ENCODE peak calls at places on chromosome 15, in seven cellular contexts. R is stomach; K is CD4-positive, CD25-positive, alpha-beta regulatory T cell; Q is right lobe of liver; I is pancreas; M is astrocyte; Y is NT2/D1. A is an unnamed sample. For H3K27me3 and H3K36me3, the result is how much of the 10 kb centered on the place peaks cover.

GRCh38 chr15:44298878-44299277 is 10.4 kb downstream of the GOLM2 start:
- DNase-seq in Q (no peak), I (no peak), Y (no peak), R (no peak), K (no peak), M (no peak), A (peak)

GRCh38 chr15:100711479-100712130 is 109.2 kb downstream of the ASB7 start:
- DNase-seq in M (no peak), K (no peak), R (no peak), I (no peak), Q (no peak), Y (no peak), A (peak)

GRCh38 chr15:25689592-25689991 is 173.5 kb downstream of the ATP10A start:
- DNase-seq in Q (no peak), R (no peak), K (no peak), M (no peak), Y (no peak), I (no peak), A (no peak)

GRCh38 chr15:71221417-71221816 is 106.1 kb downstream of the THSD4 start:
- DNase-seq in I (no peak), Y (no peak), R (no peak), Q (no peak), K (no peak), M (no peak), A (no peak)

GRCh38 chr15:100687532-100688215 is 85.3 kb downstream of the ASB7 start:
- DNase-seq in I (no peak), Q (no peak), R (no peak), M (peak), Y (no peak), K (no peak), A (peak)

GRCh38 chr15:42035362-42035761 is 14.5 kb upstream of the PLA2G4E start:
- DNase-seq in Q (no peak), Y (no peak), M (no peak), R (no peak), K (no peak), I (no peak), A (no peak)

GRCh38 chr15:23482228-23482627 is 35.2 kb upstream of the GOLGA6L2 start:
- DNase-seq in Y (no peak), M (no peak), K (no peak), R (no peak), Q (no peak), I (no peak), A (no peak)

GRCh38 chr15:29534378-29534777 is 264.8 kb upstream of the NSMCE3 start:
- DNase-seq in K (no peak), R (no peak), Y (no peak), I (no peak), M (peak), Q (no peak), A (peak)

GRCh38 chr15:47477253-47477652 is 240.1 kb upstream of the SEMA6D start:
- DNase-seq in R (no peak), Y (no peak), M (no peak), Q (no peak), I (no peak), K (no peak), A (peak)

GRCh38 chr15:60444289-60444912 is 34.5 kb downstream of the ICE2 start:
- DNase-seq in Y (no peak), R (no peak), I (no peak), Q (no peak), M (peak), K (peak), A (no peak)

GRCh38 chr15:74835312-74835823 is 7.6 kb downstream of the ULK3 start:
- DNase-seq in K (peak), R (peak), I (peak), Q (peak), M (no peak), Y (peak), A (peak)

GRCh38 chr15:82850242-82850591 is 40.8 kb downstream of the WHAMM start:
- DNase-seq in Y (no peak), R (no peak), K (no peak), M (no peak), I (no peak), Q (no peak), A (peak)

GRCh38 chr15:45456212-45457106 is 66.1 kb downstream of the SLC30A4 start:
- DNase-seq in I (no peak), Q (no peak), R (peak), M (peak), K (no peak), Y (no peak), A (peak)

GRCh38 chr15:29970402-29970695 is 112.4 kb upstream of the GOLGA8J start:
- DNase-seq in Q (no peak), R (no peak), I (no peak), K (no peak), Y (no peak), M (no peak), A (no peak)

GRCh38 chr15:48695088-48695834 is 49.8 kb upstream of the FBN1 start:
- DNase-seq in Y (no peak), K (no peak), R (no peak), M (peak), Q (no peak), I (no peak), A (peak)

GRCh38 chr15:80095959-80096358 is 36.5 kb downstream of the ZFAND6 start:
- DNase-seq in K (no peak), R (no peak), Y (no peak), Q (no peak), M (no peak), I (no peak), A (no peak)

GRCh38 chr15:77482570-77482969 is 61.9 kb downstream of the HMG20A start:
- DNase-seq in Q (no peak), I (no peak), K (no peak), Y (no peak), M (peak), R (no peak), A (no peak)

GRCh38 chr15:40925495-40925862 is 3.7 kb upstream of the DLL4 start:
- DNase-seq in I (no peak), Y (no peak), K (no peak), Q (no peak), M (no peak), R (no peak), A (no peak)
- H3K4me3 ChIP-seq in I (no peak), Y (no peak), K (no peak), Q (no peak), M (no peak), R (no peak), A (no peak)

DNA sequence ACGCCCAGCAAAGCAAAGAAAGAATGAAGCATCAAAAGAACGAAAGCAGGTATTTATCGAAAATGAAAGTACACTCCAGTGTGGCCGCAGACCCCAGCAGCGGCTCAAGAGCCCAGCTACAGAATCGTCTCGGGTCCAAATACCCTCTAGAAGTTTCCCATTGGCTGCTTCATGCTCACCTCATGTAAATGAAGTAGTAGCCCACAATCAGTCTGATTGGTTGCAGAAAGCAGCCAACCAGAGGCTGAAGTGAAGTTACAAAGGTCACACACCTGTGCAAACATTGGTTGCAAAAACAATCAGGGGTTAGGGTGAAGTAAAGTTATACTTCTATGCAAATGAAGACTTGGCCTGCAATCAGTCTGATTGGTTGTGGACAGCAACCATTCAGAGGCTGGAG is 32.0 kb downstream of the SV2B start:
- DNase-seq in M (no peak), R (no peak), Y (no peak), I (no peak), Q (no peak), K (no peak), A (no peak)
- H3K27me3 ChIP-seq in M (under half), R (under half), Y (under half), I (under half), Q (under half), K (under half), A (under half)

DNA sequence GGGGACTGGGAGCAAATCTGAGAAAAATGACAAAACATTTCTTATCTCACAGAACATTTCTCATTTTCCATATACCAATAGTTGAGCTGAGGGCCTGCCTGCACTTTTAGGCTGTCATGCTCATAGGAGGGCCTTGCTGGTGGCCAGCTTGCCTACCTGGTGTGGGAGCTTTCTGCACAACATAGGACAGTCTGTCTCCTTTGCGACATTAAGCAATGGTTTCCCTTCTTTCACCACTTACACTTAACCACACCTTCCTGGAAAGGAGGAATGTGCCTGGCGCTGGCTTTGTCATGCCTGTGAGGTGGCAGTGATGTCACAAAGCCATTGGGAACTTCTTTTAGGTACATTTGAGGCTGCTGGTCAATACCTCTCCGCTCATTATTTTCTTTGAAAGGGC is 5.7 kb downstream of the SNAPC5 start:
- DNase-seq in I (no peak), K (no peak), R (no peak), M (no peak), Y (no peak), Q (no peak), A (no peak)
- H3K36me3 ChIP-seq in I (under half), K (half or more), R (under half), M (half or more), Y (half or more), Q (under half), A (half or more)

GRCh38 chr15:85500060-85500708 is 119.8 kb downstream of the AKAP13 start:
- DNase-seq in Y (no peak), Q (no peak), I (no peak), M (no peak), K (no peak), R (no peak), A (no peak)
- H3K4me3 ChIP-seq in Y (no peak), Q (no peak), I (no peak), M (no peak), K (no peak), R (no peak), A (no peak)

GRCh38 chr15:55108448-55108847 is 88.3 kb downstream of the RSL24D1 start:
- DNase-seq in M (no peak), K (no peak), R (no peak), Q (no peak), I (no peak), Y (no peak), A (no peak)

GRCh38 chr15:55110446-55110845 is 86.3 kb downstream of the RSL24D1 start:
- DNase-seq in Q (no peak), Y (no peak), R (no peak), I (no peak), K (no peak), M (no peak), A (no peak)

GRCh38 chr15:55106155-55106554 is 90.6 kb downstream of the RSL24D1 start:
- DNase-seq in K (no peak), Y (no peak), R (no peak), M (no peak), Q (no peak), I (no peak), A (no peak)

DNA sequence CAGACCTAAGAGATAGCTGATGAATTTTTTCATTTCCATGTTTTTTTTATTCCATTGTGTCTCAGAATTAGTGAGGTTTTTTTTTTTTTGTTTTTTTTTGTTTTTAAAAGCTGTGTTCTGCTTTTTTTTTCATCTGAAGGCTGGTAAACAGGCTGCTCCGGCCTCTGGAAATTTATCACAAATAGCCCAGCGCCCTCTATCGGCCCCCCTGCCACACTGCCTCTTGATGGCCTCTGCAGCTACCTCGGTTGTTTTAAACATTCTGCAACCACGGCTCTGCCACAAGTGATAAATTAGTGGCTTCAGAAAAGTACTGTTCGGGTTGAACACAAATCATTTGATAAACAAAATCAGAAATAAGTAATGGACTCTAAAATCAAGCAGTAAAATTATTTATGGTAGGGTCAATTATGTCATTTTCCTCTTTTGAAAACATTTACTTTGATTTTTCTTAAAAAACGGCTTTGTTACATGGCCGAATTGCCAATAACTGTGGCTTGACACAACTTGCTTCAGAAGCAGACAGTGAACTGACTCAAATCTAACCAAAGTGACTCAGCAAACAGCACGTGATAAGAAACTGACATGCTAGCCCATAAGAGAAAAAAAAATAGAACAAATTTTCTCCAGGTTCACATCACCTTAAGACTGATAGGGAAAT is 87.8 kb downstream of the RSL24D1 start:
- DNase-seq in K (peak), Q (peak), I (peak), R (peak), M (no peak), Y (peak), A (peak)
- H3K27me3 ChIP-seq in K (under half), Q (under half), I (under half), R (under half), M (under half), Y (under half), A (under half)

DNA sequence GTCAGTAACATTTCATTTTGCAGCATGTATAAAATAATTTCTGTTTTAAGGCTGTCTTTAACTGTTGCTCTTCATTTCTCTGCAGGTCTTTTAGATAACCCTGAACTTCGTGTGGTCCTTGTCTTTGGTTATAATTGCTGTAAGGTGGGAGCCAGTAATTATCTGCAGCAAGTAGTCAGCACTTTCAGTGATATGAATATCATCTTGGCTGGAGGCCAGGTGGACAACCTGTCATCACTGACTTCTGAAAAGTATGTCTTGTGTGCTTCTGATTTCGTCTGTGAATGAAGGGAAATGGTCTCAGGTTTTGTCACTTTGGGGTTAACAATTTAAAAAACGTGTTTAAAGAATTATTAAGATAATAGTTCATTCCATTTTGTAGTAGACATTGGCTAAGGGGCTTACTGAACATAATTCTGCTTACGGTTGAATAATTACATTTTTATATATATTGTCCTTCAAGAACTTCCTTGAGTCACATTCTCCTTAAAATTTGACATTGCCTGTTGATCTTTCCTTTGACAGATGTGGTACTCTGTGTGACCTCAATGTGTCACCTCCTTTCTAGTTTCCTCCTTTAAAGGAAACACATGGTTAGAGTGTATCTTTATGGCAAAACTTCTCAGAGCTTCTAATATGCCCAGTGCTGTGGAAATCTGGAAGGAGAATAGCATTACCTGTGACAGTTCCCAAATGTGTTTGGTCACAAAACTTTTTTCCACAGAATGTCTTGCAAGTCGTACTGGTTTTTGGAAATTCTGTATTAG is 26.3 kb downstream of the FBXO22 start:
- DNase-seq in M (no peak), Q (no peak), I (no peak), K (no peak), R (no peak), Y (no peak), A (no peak)
- H3K36me3 ChIP-seq in M (under half), Q (under half), I (under half), K (under half), R (under half), Y (half or more), A (under half)

DNA sequence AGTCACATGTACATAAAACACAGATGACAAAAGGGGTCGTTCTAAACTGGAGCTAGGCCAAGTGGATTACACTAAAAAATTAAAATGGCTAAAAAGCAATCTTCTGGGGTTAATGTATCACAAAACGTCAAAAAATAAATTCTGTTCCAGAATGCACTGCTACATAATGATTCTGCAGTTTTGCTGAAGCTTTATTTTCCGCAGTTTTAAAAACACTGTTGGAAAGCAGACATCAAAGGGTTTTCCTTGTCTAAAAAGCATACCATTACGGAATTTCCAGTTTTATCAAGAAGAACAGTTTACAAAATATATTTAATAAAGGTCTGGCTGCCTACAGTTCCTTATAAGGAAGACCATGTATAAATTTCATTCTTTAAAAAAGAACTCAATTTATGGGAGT is 1.4 kb downstream of the DMXL2 start:
- DNase-seq in Q (no peak), I (no peak), Y (no peak), M (no peak), R (no peak), K (no peak), A (no peak)
- H3K4me3 ChIP-seq in Q (no peak), I (no peak), Y (peak), M (peak), R (no peak), K (no peak), A (peak)

GRCh38 chr15:85889956-85890619 is 95.4 kb upstream of the KLHL25 start:
- DNase-seq in K (no peak), M (no peak), Y (no peak), Q (no peak), I (no peak), R (no peak), A (no peak)

GRCh38 chr15:85892232-85892631 is 97.5 kb upstream of the KLHL25 start:
- DNase-seq in M (no peak), I (no peak), Q (no peak), K (no peak), R (no peak), Y (no peak), A (no peak)

GRCh38 chr15:85891470-85891869 is 96.7 kb upstream of the KLHL25 start:
- DNase-seq in I (no peak), Q (no peak), Y (no peak), R (no peak), K (no peak), M (no peak), A (no peak)

GRCh38 chr15:85890620-85890980 is 95.9 kb upstream of the KLHL25 start:
- DNase-seq in R (no peak), I (no peak), Y (no peak), Q (no peak), K (no peak), M (no peak), A (no peak)

DNA sequence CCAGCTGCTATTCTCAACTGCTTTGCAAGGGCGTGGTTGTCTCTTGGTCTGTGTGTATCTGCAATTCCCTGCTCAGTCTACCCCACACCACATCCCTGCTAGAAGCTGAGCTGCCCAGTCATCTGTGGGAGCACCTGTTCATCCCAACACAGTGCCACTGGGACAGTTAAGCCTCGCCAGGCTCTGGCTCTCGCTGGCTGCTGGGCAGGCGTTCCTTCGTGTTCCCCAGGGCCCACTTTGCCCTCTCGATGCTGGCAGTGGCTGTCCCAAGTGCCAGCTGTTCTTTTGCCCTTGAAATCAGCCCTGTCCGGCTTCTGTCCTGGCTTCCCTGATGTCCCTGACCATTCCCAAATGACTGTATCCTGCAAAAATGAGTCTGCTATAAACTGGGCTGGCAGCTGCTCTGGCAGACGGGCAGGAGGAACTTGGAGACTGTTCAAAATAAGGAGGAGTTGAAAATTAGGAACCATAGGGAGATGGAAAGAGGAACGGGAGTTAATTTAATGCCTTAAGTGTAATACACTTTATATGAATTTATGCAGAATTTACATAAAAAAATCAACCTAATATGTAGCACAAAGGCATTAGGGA is 91.7 kb upstream of the KLHL25 start:
- DNase-seq in I (no peak), K (no peak), R (no peak), M (no peak), Q (no peak), Y (no peak), A (no peak)
- H3K27me3 ChIP-seq in I (under half), K (under half), R (under half), M (under half), Q (under half), Y (under half), A (under half)

GRCh38 chr15:50712018-50712417 is 25.4 kb upstream of the TRPM7 start:
- DNase-seq in I (no peak), M (no peak), K (no peak), Q (no peak), R (no peak), Y (no peak), A (no peak)

GRCh38 chr15:50707878-50708427 is 21.4 kb upstream of the TRPM7 start:
- DNase-seq in I (no peak), Q (no peak), K (no peak), Y (no peak), R (no peak), M (no peak), A (no peak)

GRCh38 chr15:50710585-50710984 is 24.0 kb upstream of the TRPM7 start:
- DNase-seq in R (no peak), Q (no peak), I (no peak), M (no peak), Y (no peak), K (no peak), A (no peak)
- H3K36me3 ChIP-seq in R (under half), Q (under half), I (under half), M (under half), Y (under half), K (under half), A (under half)

GRCh38 chr15:88003928-88004327 is 252.6 kb downstream of the NTRK3 start:
- DNase-seq in R (no peak), M (no peak), Y (no peak), K (no peak), Q (no peak), I (no peak), A (no peak)

GRCh38 chr15:87998658-87999057 is 257.9 kb downstream of the NTRK3 start:
- DNase-seq in I (no peak), K (no peak), Q (no peak), M (no peak), Y (no peak), R (no peak), A (no peak)

GRCh38 chr15:88004379-88004778 is 252.2 kb downstream of the NTRK3 start:
- DNase-seq in K (no peak), I (no peak), R (no peak), Q (no peak), M (no peak), Y (no peak), A (no peak)

GRCh38 chr15:88006146-88006545 is 250.4 kb downstream of the NTRK3 start:
- DNase-seq in Y (no peak), I (no peak), R (no peak), K (no peak), Q (no peak), M (no peak), A (no peak)

GRCh38 chr15:88002721-88003120 is 253.8 kb downstream of the NTRK3 start:
- DNase-seq in R (no peak), Q (no peak), I (no peak), Y (no peak), K (no peak), M (no peak), A (no peak)
- H3K4me3 ChIP-seq in R (no peak), Q (no peak), I (no peak), Y (no peak), K (no peak), M (no peak), A (no peak)

A was measured in MG63.